ENCODE peak calls at places on chromosome 11, in ten cellular contexts. One of them, this sample, is unnamed.

GRCh38 chr11:115623021-115623451 is 118.8 kb upstream of the CADM1 start:
- DNase-seq in CD4-positive, alpha-beta T cell: no peak
- DNase-seq in fibroblast of lung: peak; percentile 99
- DNase-seq in HFF-Myc: peak; percentile 90
- DNase-seq in foreskin fibroblast: peak; percentile 96
- DNase-seq in prostate gland: peak; percentile 11
- DNase-seq in MM.1S: no peak
- DNase-seq in upper lobe of right lung: peak; percentile 69
- DNase-seq in spleen: peak; percentile 80
- DNase-seq in LNCaP clone FGC: no peak
- DNase-seq in this sample: no peak

GRCh38 chr11:73981051-73981805 is 1.4 kb downstream of the UCP2 start:
- DNase-seq in HFF-Myc: no peak
- DNase-seq in foreskin fibroblast: no peak
- DNase-seq in prostate gland: no peak
- DNase-seq in spleen: peak; percentile 75
- DNase-seq in fibroblast of lung: no peak
- DNase-seq in upper lobe of right lung: peak; percentile 16
- DNase-seq in MM.1S: peak; percentile 31
- DNase-seq in CD4-positive, alpha-beta T cell: no peak
- DNase-seq in LNCaP clone FGC: no peak
- DNase-seq in this sample: no peak

GRCh38 chr11:107397357-107397756 is 60.3 kb downstream of the CWF19L2 start:
- DNase-seq in CD4-positive, alpha-beta T cell: no peak
- DNase-seq in LNCaP clone FGC: no peak
- DNase-seq in prostate gland: no peak
- DNase-seq in spleen: no peak
- DNase-seq in foreskin fibroblast: no peak
- DNase-seq in HFF-Myc: no peak
- DNase-seq in upper lobe of right lung: no peak
- DNase-seq in fibroblast of lung: no peak
- DNase-seq in MM.1S: no peak
- DNase-seq in this sample: no peak

GRCh38 chr11:697811-698311 is 2.2 kb downstream of the TMEM80 start:
- DNase-seq in upper lobe of right lung: no peak
- DNase-seq in LNCaP clone FGC: no peak
- DNase-seq in prostate gland: no peak
- DNase-seq in HFF-Myc: no peak
- DNase-seq in fibroblast of lung: peak; percentile 76
- DNase-seq in CD4-positive, alpha-beta T cell: no peak
- DNase-seq in MM.1S: no peak
- DNase-seq in spleen: no peak
- DNase-seq in foreskin fibroblast: no peak
- DNase-seq in this sample: no peak

GRCh38 chr11:65786008-65786785 is 666 bp upstream of the OVOL1 start:
- DNase-seq in CD4-positive, alpha-beta T cell: no peak
- DNase-seq in MM.1S: no peak
- DNase-seq in LNCaP clone FGC: no peak
- DNase-seq in prostate gland: peak; percentile 50
- DNase-seq in HFF-Myc: no peak
- DNase-seq in fibroblast of lung: no peak
- DNase-seq in spleen: no peak
- DNase-seq in upper lobe of right lung: peak; percentile 75
- DNase-seq in foreskin fibroblast: no peak
- DNase-seq in this sample: no peak

GRCh38 chr11:108405706-108406105 is 61.6 kb downstream of the C11orf65 start:
- DNase-seq in prostate gland: no peak
- DNase-seq in foreskin fibroblast: peak; percentile 2
- DNase-seq in CD4-positive, alpha-beta T cell: no peak
- DNase-seq in MM.1S: no peak
- DNase-seq in HFF-Myc: no peak
- DNase-seq in spleen: no peak
- DNase-seq in fibroblast of lung: peak; percentile 5
- DNase-seq in LNCaP clone FGC: no peak
- DNase-seq in upper lobe of right lung: no peak
- DNase-seq in this sample: no peak

GRCh38 chr11:62024975-62025374 is 57.5 kb upstream of the FTH1 start:
- DNase-seq in prostate gland: no peak
- DNase-seq in foreskin fibroblast: no peak
- DNase-seq in fibroblast of lung: no peak
- DNase-seq in LNCaP clone FGC: no peak
- DNase-seq in CD4-positive, alpha-beta T cell: no peak
- DNase-seq in upper lobe of right lung: no peak
- DNase-seq in MM.1S: no peak
- DNase-seq in HFF-Myc: no peak
- DNase-seq in spleen: no peak
- DNase-seq in this sample: no peak

GRCh38 chr11:115890500-115890899 is 386.3 kb upstream of the CADM1 start:
- DNase-seq in LNCaP clone FGC: no peak
- DNase-seq in spleen: no peak
- DNase-seq in MM.1S: no peak
- DNase-seq in prostate gland: no peak
- DNase-seq in upper lobe of right lung: no peak
- DNase-seq in foreskin fibroblast: no peak
- DNase-seq in fibroblast of lung: no peak
- DNase-seq in HFF-Myc: no peak
- DNase-seq in CD4-positive, alpha-beta T cell: no peak
- DNase-seq in this sample: no peak

GRCh38 chr11:108890482-108891092 is 225.7 kb downstream of the DDX10 start:
- DNase-seq in MM.1S: no peak
- DNase-seq in spleen: no peak
- DNase-seq in fibroblast of lung: no peak
- DNase-seq in prostate gland: no peak
- DNase-seq in foreskin fibroblast: no peak
- DNase-seq in upper lobe of right lung: no peak
- DNase-seq in HFF-Myc: no peak
- DNase-seq in LNCaP clone FGC: no peak
- DNase-seq in CD4-positive, alpha-beta T cell: no peak
- DNase-seq in this sample: no peak

GRCh38 chr11:36459046-36459445 is 51.0 kb downstream of the TRAF6 start:
- DNase-seq in MM.1S: no peak
- DNase-seq in fibroblast of lung: no peak
- DNase-seq in spleen: no peak
- DNase-seq in HFF-Myc: no peak
- DNase-seq in upper lobe of right lung: no peak
- DNase-seq in foreskin fibroblast: no peak
- DNase-seq in CD4-positive, alpha-beta T cell: no peak
- DNase-seq in LNCaP clone FGC: no peak
- DNase-seq in prostate gland: no peak
- DNase-seq in this sample: no peak

GRCh38 chr11:9607511-9607899 is 34.0 kb downstream of the WEE1 start:
- DNase-seq in LNCaP clone FGC: no peak
- DNase-seq in prostate gland: no peak
- DNase-seq in CD4-positive, alpha-beta T cell: no peak
- DNase-seq in MM.1S: no peak
- DNase-seq in fibroblast of lung: no peak
- DNase-seq in HFF-Myc: no peak
- DNase-seq in spleen: no peak
- DNase-seq in upper lobe of right lung: no peak
- DNase-seq in foreskin fibroblast: no peak
- DNase-seq in this sample: no peak

GRCh38 chr11:117172678-117173421 is 5.7 kb upstream of the SIDT2 start:
- DNase-seq in fibroblast of lung: no peak
- DNase-seq in HFF-Myc: no peak
- DNase-seq in upper lobe of right lung: no peak
- DNase-seq in foreskin fibroblast: peak; percentile 49
- DNase-seq in MM.1S: no peak
- DNase-seq in CD4-positive, alpha-beta T cell: no peak
- DNase-seq in spleen: no peak
- DNase-seq in LNCaP clone FGC: no peak
- DNase-seq in prostate gland: no peak
- DNase-seq in this sample: no peak

GRCh38 chr11:74474316-74474715 is 7.0 kb upstream of the KCNE3 start:
- DNase-seq in spleen: no peak
- DNase-seq in foreskin fibroblast: no peak
- DNase-seq in LNCaP clone FGC: no peak
- DNase-seq in upper lobe of right lung: no peak
- DNase-seq in MM.1S: no peak
- DNase-seq in fibroblast of lung: no peak
- DNase-seq in prostate gland: no peak
- DNase-seq in HFF-Myc: no peak
- DNase-seq in CD4-positive, alpha-beta T cell: no peak
- DNase-seq in this sample: no peak

GRCh38 chr11:73950869-73951710 is at the start of gene DNAJB13:
- DNase-seq in spleen: no peak
- DNase-seq in fibroblast of lung: peak; percentile 49
- DNase-seq in LNCaP clone FGC: peak; percentile 27
- DNase-seq in foreskin fibroblast: peak; percentile 57
- DNase-seq in CD4-positive, alpha-beta T cell: no peak
- DNase-seq in MM.1S: peak; percentile 23
- DNase-seq in HFF-Myc: no peak
- DNase-seq in prostate gland: peak; percentile 42
- DNase-seq in upper lobe of right lung: no peak
- DNase-seq in this sample: peak; percentile 81

GRCh38 chr11:69290791-69291190 is 3.2 kb upstream of the MYEOV start:
- DNase-seq in CD4-positive, alpha-beta T cell: no peak
- DNase-seq in spleen: peak; percentile 60
- DNase-seq in upper lobe of right lung: no peak
- DNase-seq in prostate gland: no peak
- DNase-seq in HFF-Myc: no peak
- DNase-seq in LNCaP clone FGC: no peak
- DNase-seq in foreskin fibroblast: no peak
- DNase-seq in MM.1S: no peak
- DNase-seq in fibroblast of lung: no peak
- DNase-seq in this sample: no peak
- TF ChIP-seq CTCF in CD4-positive, alpha-beta T cell: no peak
- TF ChIP-seq CTCF in spleen: no peak
- TF ChIP-seq CTCF in upper lobe of right lung: no peak
- TF ChIP-seq CTCF in prostate gland: no peak
- TF ChIP-seq CTCF in HFF-Myc: no peak
- TF ChIP-seq CTCF in LNCaP clone FGC: no peak
- TF ChIP-seq CTCF in foreskin fibroblast: no peak
- TF ChIP-seq CTCF in MM.1S: no peak
- TF ChIP-seq CTCF in fibroblast of lung: no peak
- TF ChIP-seq CTCF in this sample: no peak

DNA sequence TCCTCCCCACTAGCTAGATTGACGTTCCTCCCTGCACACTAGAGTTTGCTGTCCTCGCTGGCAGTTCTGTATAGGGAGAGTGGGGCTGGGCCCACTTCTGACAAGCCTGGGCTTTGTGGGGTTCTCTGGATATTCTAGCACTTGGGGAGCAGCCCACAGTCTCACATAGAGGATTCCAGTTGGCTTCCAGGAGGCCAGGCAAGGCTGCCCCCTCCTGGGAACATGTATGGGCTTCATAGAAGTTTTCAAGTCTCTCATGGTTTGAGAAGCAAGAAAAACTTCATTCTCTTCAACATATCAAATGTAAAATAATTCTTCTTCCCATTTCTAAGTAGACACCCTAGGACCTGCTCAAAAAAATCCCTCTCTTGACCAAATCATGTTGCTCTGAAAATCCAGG is 87.5 kb downstream of the NAV2 start:
- DNase-seq in upper lobe of right lung: no peak
- DNase-seq in fibroblast of lung: no peak
- DNase-seq in prostate gland: no peak
- DNase-seq in LNCaP clone FGC: no peak
- DNase-seq in foreskin fibroblast: peak; percentile 30
- DNase-seq in HFF-Myc: no peak
- DNase-seq in spleen: no peak
- DNase-seq in MM.1S: no peak
- DNase-seq in CD4-positive, alpha-beta T cell: no peak
- DNase-seq in this sample: no peak
- TF ChIP-seq CTCF in upper lobe of right lung: no peak
- TF ChIP-seq CTCF in fibroblast of lung: no peak
- TF ChIP-seq CTCF in prostate gland: no peak
- TF ChIP-seq CTCF in LNCaP clone FGC: peak; percentile 13
- TF ChIP-seq CTCF in foreskin fibroblast: peak; percentile 34
- TF ChIP-seq CTCF in HFF-Myc: peak; percentile 51
- TF ChIP-seq CTCF in spleen: no peak
- TF ChIP-seq CTCF in MM.1S: no peak
- TF ChIP-seq CTCF in CD4-positive, alpha-beta T cell: no peak
- TF ChIP-seq CTCF in this sample: no peak

GRCh38 chr11:47376543-47377371 is 1.6 kb downstream of the SPI1 start:
- DNase-seq in prostate gland: no peak
- DNase-seq in CD4-positive, alpha-beta T cell: no peak
- DNase-seq in LNCaP clone FGC: no peak
- DNase-seq in HFF-Myc: no peak
- DNase-seq in MM.1S: no peak
- DNase-seq in fibroblast of lung: no peak
- DNase-seq in spleen: peak; percentile 91
- DNase-seq in foreskin fibroblast: no peak
- DNase-seq in upper lobe of right lung: peak; percentile 87
- DNase-seq in this sample: peak; percentile 72
- TF ChIP-seq CTCF in prostate gland: no peak
- TF ChIP-seq CTCF in CD4-positive, alpha-beta T cell: no peak
- TF ChIP-seq CTCF in LNCaP clone FGC: no peak
- TF ChIP-seq CTCF in HFF-Myc: no peak
- TF ChIP-seq CTCF in MM.1S: no peak
- TF ChIP-seq CTCF in fibroblast of lung: no peak
- TF ChIP-seq CTCF in spleen: no peak
- TF ChIP-seq CTCF in foreskin fibroblast: no peak
- TF ChIP-seq CTCF in upper lobe of right lung: no peak
- TF ChIP-seq CTCF in this sample: peak; percentile 15

GRCh38 chr11:59281177-59281576 is 68.5 kb upstream of the MPEG1 start:
- DNase-seq in HFF-Myc: no peak
- DNase-seq in LNCaP clone FGC: no peak
- DNase-seq in prostate gland: no peak
- DNase-seq in fibroblast of lung: no peak
- DNase-seq in MM.1S: no peak
- DNase-seq in CD4-positive, alpha-beta T cell: no peak
- DNase-seq in upper lobe of right lung: no peak
- DNase-seq in spleen: no peak
- DNase-seq in foreskin fibroblast: no peak
- DNase-seq in this sample: no peak
- TF ChIP-seq CTCF in HFF-Myc: no peak
- TF ChIP-seq CTCF in LNCaP clone FGC: no peak
- TF ChIP-seq CTCF in prostate gland: no peak
- TF ChIP-seq CTCF in fibroblast of lung: no peak
- TF ChIP-seq CTCF in MM.1S: no peak
- TF ChIP-seq CTCF in CD4-positive, alpha-beta T cell: no peak
- TF ChIP-seq CTCF in upper lobe of right lung: no peak
- TF ChIP-seq CTCF in spleen: no peak
- TF ChIP-seq CTCF in foreskin fibroblast: no peak
- TF ChIP-seq CTCF in this sample: no peak

GRCh38 chr11:114111369-114112042 is 52.0 kb downstream of the ZBTB16 start:
- DNase-seq in fibroblast of lung: no peak
- DNase-seq in foreskin fibroblast: peak; percentile 80
- DNase-seq in HFF-Myc: no peak
- DNase-seq in CD4-positive, alpha-beta T cell: no peak
- DNase-seq in prostate gland: no peak
- DNase-seq in upper lobe of right lung: no peak
- DNase-seq in LNCaP clone FGC: no peak
- DNase-seq in MM.1S: no peak
- DNase-seq in spleen: no peak
- DNase-seq in this sample: no peak
- TF ChIP-seq CTCF in fibroblast of lung: no peak
- TF ChIP-seq CTCF in foreskin fibroblast: no peak
- TF ChIP-seq CTCF in HFF-Myc: no peak
- TF ChIP-seq CTCF in CD4-positive, alpha-beta T cell: no peak
- TF ChIP-seq CTCF in prostate gland: no peak
- TF ChIP-seq CTCF in upper lobe of right lung: no peak
- TF ChIP-seq CTCF in LNCaP clone FGC: no peak
- TF ChIP-seq CTCF in MM.1S: no peak
- TF ChIP-seq CTCF in spleen: no peak
- TF ChIP-seq CTCF in this sample: no peak

This sample was measured in GM13976.